ENCODE peak calls at places on chromosomes 4 and X, in five cellular contexts. B is T-cell; U is stimulated activated naive B cell treated with anti-CD40 and anti-IgM and Interleukin-4, amounts not matched to agents 10 μg/mL and 1 μg/mL and 100 μg/mL, for 72 hours; Y is OCI-M1; R is stimulated activated CD4-positive, alpha-beta T cell treated with anti-CD3 and anti-CD28 coated beads, Interleukin-1b, Interleukin-23, amount 100 ng/mL, for 1 hour. E is an unnamed sample.

GRCh38 chr4:98232202-98232601 is 29.0 kb upstream of the RAP1GDS1 start:
- DNase-seq in B (no peak), U (no peak), Y (peak; percentile 94), R (no peak), E (no peak)

GRCh38 chr4:8848507-8849265 is 23.0 kb downstream of the HMX1 start:
- DNase-seq in B (no peak), U (no peak), Y (no peak), R (no peak), E (no peak)

GRCh38 chr4:73311428-73311827 is 52.8 kb upstream of the ANKRD17 start:
- DNase-seq in B (no peak), U (no peak), Y (peak; percentile 77), R (no peak), E (no peak)

GRCh38 chr4:177239475-177239874 is 70.2 kb upstream of the NEIL3 start:
- DNase-seq in B (no peak), U (no peak), Y (no peak), R (no peak), E (no peak)

GRCh38 chr4:55654131-55654530 is 18.0 kb upstream of the NMU start:
- DNase-seq in B (no peak), U (no peak), Y (no peak), R (no peak), E (no peak)

GRCh38 chr4:137203601-137204000 is 328.7 kb downstream of the PCDH18 start:
- DNase-seq in B (no peak), U (no peak), Y (no peak), R (no peak), E (no peak)

GRCh38 chrX:149161438-149162088 is 343.5 kb downstream of the IDS start:
- DNase-seq in B (no peak), U (no peak), Y (no peak), R (no peak), E (no peak)

GRCh38 chr4:25117274-25117673 is 43.0 kb downstream of the SEPSECS start:
- DNase-seq in B (no peak), U (no peak), Y (no peak), R (no peak), E (no peak)

GRCh38 chrX:56932653-56933339 is 62.5 kb downstream of the SPIN3 start:
- DNase-seq in B (no peak), U (no peak), Y (no peak), R (no peak), E (no peak)

GRCh38 chr4:154124539-154125255 is 335.8 kb upstream of the SFRP2 start:
- DNase-seq in B (no peak), U (no peak), Y (no peak), R (no peak), E (no peak)

GRCh38 chr4:54764501-54764900 is 106.7 kb downstream of the KIT start:
- DNase-seq in B (no peak), U (no peak), Y (no peak), R (no peak), E (no peak)

GRCh38 chr4:165877291-165877690 is 4.3 kb downstream of the TLL1 start:
- DNase-seq in B (no peak), U (no peak), Y (no peak), R (no peak), E (no peak)

GRCh38 chrX:49071877-49072711 is 1.7 kb downstream of the PRAF2 start:
- DNase-seq in B (no peak), U (no peak), Y (no peak), R (no peak), E (no peak)

GRCh38 chr4:169270810-169271691 is at the start of gene SH3RF1:
- DNase-seq in B (no peak), U (peak; percentile 26), Y (peak; percentile 83), R (no peak), E (no peak)

GRCh38 chrX:125203737-125204578 is 115.7 kb upstream of the TEX13C start:
- DNase-seq in B (no peak), U (no peak), Y (peak; percentile 69), R (no peak), E (no peak)

GRCh38 chr4:2105559-2105958 is 46.4 kb downstream of the NAT8L start:
- DNase-seq in B (no peak), U (no peak), Y (no peak), R (no peak), E (no peak)

GRCh38 chr4:27357283-27357682 is 496.6 kb downstream of the STIM2 start:
- DNase-seq in B (no peak), U (no peak), Y (peak; percentile 67), R (no peak), E (no peak)

GRCh38 chr4:51960486-51960885 is 59.7 kb downstream of the LRRC66 start:
- DNase-seq in B (no peak), U (no peak), Y (no peak), R (no peak), E (no peak)

GRCh38 chrX:50594788-50595187 is 124.2 kb upstream of the DGKK start:
- DNase-seq in B (no peak), U (no peak), Y (no peak), R (no peak), E (no peak)

GRCh38 chrX:9091253-9091652 is 57.3 kb upstream of the FAM9B start:
- DNase-seq in B (no peak), U (peak; percentile 38), Y (no peak), R (no peak), E (no peak)

GRCh38 chr4:113979157-113979972 is at the start of gene ARSJ:
- DNase-seq in B (no peak), U (no peak), Y (no peak), R (peak; percentile 2), E (no peak)

GRCh38 chr4:173506780-173507211 is 23.2 kb downstream of the HAND2 start:
- DNase-seq in B (no peak), U (no peak), Y (no peak), R (no peak), E (no peak)

GRCh38 chr4:41611881-41612871 is 74.2 kb downstream of the LIMCH1 start:
- DNase-seq in B (no peak), U (no peak), Y (no peak), R (no peak), E (no peak)

GRCh38 chr4:40065010-40065409 is 8.4 kb downstream of the N4BP2 start:
- DNase-seq in B (no peak), U (no peak), Y (no peak), R (no peak), E (no peak)

GRCh38 chr4:78650106-78651021 is 98.8 kb downstream of the ANXA3 start:
- DNase-seq in B (no peak), U (no peak), Y (peak; percentile 87), R (no peak), E (no peak)

GRCh38 chrX:40108084-40108958 is 10.6 kb upstream of the BCOR start:
- DNase-seq in B (no peak), U (no peak), Y (no peak), R (no peak), E (no peak)

GRCh38 chr4:27692098-27692679 is 831.5 kb downstream of the STIM2 start:
- DNase-seq in B (no peak), U (no peak), Y (peak; percentile 80), R (no peak), E (no peak)

GRCh38 chr4:149727663-149728062 is 88.0 kb downstream of the IQCM start:
- DNase-seq in B (no peak), U (no peak), Y (no peak), R (no peak), E (no peak)

GRCh38 chr4:145881991-145882390 is 56.6 kb downstream of the ZNF827 start:
- DNase-seq in B (no peak), U (no peak), Y (no peak), R (no peak), E (no peak)

GRCh38 chrX:69045616-69046345 is 119.5 kb downstream of the PJA1 start:
- DNase-seq in B (no peak), U (no peak), Y (no peak), R (no peak), E (no peak)

GRCh38 chrX:150269613-150270254 is 93.4 kb upstream of the MAMLD1 start:
- DNase-seq in B (no peak), U (no peak), Y (no peak), R (no peak), E (no peak)

GRCh38 chrX:11537141-11537540 is 128.6 kb downstream of the ARHGAP6 start:
- DNase-seq in B (no peak), U (no peak), Y (no peak), R (no peak), E (no peak)